ENCODE peak calls at places on chromosomes 5 and 9, in eight cellular contexts. V is HEK293T; B is activated T-cell treated with anti-CD3 and anti-CD28 coated beads, Interleukin-2, amount 50 U/mL, for 24 hours; F is stimulated activated CD8-positive, alpha-beta memory T cell treated with anti-CD3 and anti-CD28 coated beads, Interleukin-4, amount 100 ng/mL, for 48 hours; H is NCI-H2029; P is left colon; E is esophagus squamous epithelium; O is HuH-7. D is an unnamed sample.
A peak's percentile ranks its signal among the peaks of the same experiment; 100 is the strongest.

GRCh38 chr5:140108093-140109049 is 5.5 kb upstream of the PURA start:
- DNase-seq in H (no peak), B (peak; percentile 43), E (no peak), P (peak; percentile 58), O (peak; percentile 74), F (peak; percentile 55), V (peak; percentile 28), D (no peak)

GRCh38 chr9:122394265-122395242 is 23.7 kb downstream of the PTGS1 start:
- DNase-seq in H (no peak), B (no peak), P (no peak), E (no peak), F (no peak), V (peak; percentile 4), O (no peak), D (no peak)

GRCh38 chr5:141507387-141508091 is 18.7 kb downstream of the PCDHGC5 start:
- DNase-seq in F (no peak), V (no peak), O (no peak), B (no peak), E (no peak), H (no peak), P (no peak), D (no peak)

GRCh38 chr9:4837768-4838546 is 45.2 kb downstream of the RCL1 start:
- DNase-seq in F (no peak), O (no peak), B (no peak), H (no peak), P (no peak), V (no peak), E (no peak), D (no peak)

GRCh38 chr5:138588013-138588788 is 13.0 kb upstream of the HSPA9 start:
- DNase-seq in F (no peak), B (no peak), H (no peak), V (no peak), E (no peak), O (no peak), P (no peak), D (no peak)

GRCh38 chr5:124922255-124922975 is 176.0 kb upstream of the ZNF608 start:
- DNase-seq in B (no peak), H (peak; percentile 14), V (no peak), E (no peak), F (no peak), P (no peak), O (no peak), D (no peak)

GRCh38 chr5:93620487-93621339 is 37.7 kb downstream of the NR2F1 start:
- DNase-seq in F (peak; percentile 70), O (peak; percentile 80), B (peak; percentile 68), H (peak; percentile 76), V (peak; percentile 78), E (no peak), P (peak; percentile 77), D (peak; percentile 41)

GRCh38 chr5:94314507-94315170 is 303.8 kb downstream of the KIAA0825 start:
- DNase-seq in F (no peak), E (no peak), P (no peak), O (no peak), V (no peak), H (no peak), B (no peak), D (no peak)

GRCh38 chr5:122151640-122152039 is 22.3 kb downstream of the ZNF474 start:
- DNase-seq in P (no peak), E (no peak), F (no peak), H (no peak), V (no peak), B (no peak), O (no peak), D (no peak)

GRCh38 chr5:77163453-77163852 is 47.0 kb upstream of the PDE8B start:
- DNase-seq in P (no peak), H (no peak), F (no peak), E (no peak), V (no peak), B (no peak), O (no peak), D (no peak)

GRCh38 chr5:13350754-13351153 is 593.7 kb downstream of the DNAH5 start:
- DNase-seq in V (no peak), O (no peak), P (no peak), H (no peak), B (no peak), F (no peak), E (no peak), D (no peak)

GRCh38 chr9:26811106-26811505 is 81.5 kb downstream of the CAAP1 start:
- DNase-seq in V (no peak), E (no peak), B (no peak), P (no peak), F (no peak), H (no peak), O (no peak), D (no peak)

GRCh38 chr9:78557540-78557939 is 260.6 kb downstream of the PSAT1 start:
- DNase-seq in F (no peak), V (no peak), B (no peak), H (no peak), E (no peak), P (no peak), O (no peak), D (no peak)

GRCh38 chr5:73780297-73781080 is 154.5 kb downstream of the ARHGEF28 start:
- DNase-seq in V (no peak), H (no peak), O (peak; percentile 29), P (no peak), E (no peak), B (no peak), F (no peak), D (peak; percentile 30)

GRCh38 chr5:65121880-65122436 is 353.2 kb downstream of the CWC27 start:
- DNase-seq in H (no peak), B (no peak), V (no peak), F (peak; percentile 49), E (no peak), O (no peak), P (no peak), D (no peak)

GRCh38 chr5:766666-767431 is 17.7 kb downstream of the ZDHHC11B start:
- DNase-seq in O (no peak), P (no peak), E (no peak), V (no peak), H (no peak), F (peak; percentile 21), B (peak; percentile 27), D (no peak)

GRCh38 chr5:145464194-145464593 is 370.9 kb downstream of the PRELID2 start:
- DNase-seq in V (no peak), H (no peak), P (no peak), B (no peak), E (no peak), O (no peak), F (no peak), D (no peak)

GRCh38 chr5:36177715-36178556 is 26.0 kb downstream of the SKP2 start:
- DNase-seq in H (no peak), E (no peak), V (peak; percentile 30), F (no peak), B (no peak), O (peak; percentile 32), P (no peak), D (no peak)

GRCh38 chr9:136386018-136386417 is 12.5 kb upstream of the CARD9 start:
- DNase-seq in F (no peak), H (no peak), E (no peak), P (no peak), V (no peak), O (no peak), B (no peak), D (no peak)

GRCh38 chr9:19934301-19934868 is 145.5 kb upstream of the SLC24A2 start:
- DNase-seq in P (peak; percentile 24), O (no peak), V (no peak), F (no peak), H (no peak), B (peak; percentile 39), E (no peak), D (no peak)

GRCh38 chr5:87541033-87541432 is 128.3 kb upstream of the CCNH start:
- DNase-seq in B (no peak), V (peak; percentile 7), O (no peak), P (peak; percentile 62), E (no peak), H (peak; percentile 59), F (no peak), D (peak; percentile 46)

GRCh38 chr5:74294231-74294705 is 346.3 kb downstream of the ENC1 start:
- DNase-seq in V (no peak), P (no peak), F (no peak), H (no peak), O (no peak), B (no peak), E (no peak), D (no peak)

GRCh38 chr9:27131731-27132130 is 22.7 kb downstream of the TEK start:
- DNase-seq in E (no peak), O (no peak), V (no peak), P (no peak), H (no peak), F (no peak), B (no peak), D (no peak)

GRCh38 chr9:123923884-123924283 is 6.0 kb downstream of the DENND1A start:
- DNase-seq in P (no peak), B (no peak), O (no peak), H (no peak), F (no peak), V (no peak), E (no peak), D (no peak)

GRCh38 chr5:98872679-98873078 is 56.1 kb downstream of the CHD1 start:
- DNase-seq in E (no peak), O (no peak), P (no peak), H (no peak), B (no peak), V (no peak), F (no peak), D (no peak)

GRCh38 chr5:146878471-146879172 is at the start of gene PPP2R2B:
- DNase-seq in B (peak; percentile 67), V (peak; percentile 14), P (peak; percentile 9), E (no peak), F (peak; percentile 53), O (peak; percentile 61), H (peak; percentile 35), D (no peak)

GRCh38 chr9:100473271-100474081 is 527 bp downstream of the TMEFF1 start:
- DNase-seq in B (peak; percentile 59), O (peak; percentile 46), P (peak; percentile 17), H (peak; percentile 33), F (peak; percentile 52), V (peak; percentile 55), E (no peak), D (no peak)

GRCh38 chr5:54390015-54390414 is 65.5 kb upstream of the HSPB3 start:
- DNase-seq in B (no peak), H (peak; percentile 87), O (no peak), F (no peak), P (peak; percentile 50), E (no peak), V (peak; percentile 76), D (peak; percentile 76)

GRCh38 chr9:113625456-113625855 is 161.9 kb downstream of the RGS3 start:
- DNase-seq in P (no peak), F (no peak), E (no peak), V (no peak), H (no peak), O (no peak), B (no peak), D (no peak)

GRCh38 chr5:75050415-75050814 is 1.9 kb downstream of the GCNT4 start:
- DNase-seq in F (peak; percentile 44), O (peak; percentile 56), B (peak; percentile 46), P (no peak), E (no peak), H (no peak), V (peak; percentile 58), D (no peak)

GRCh38 chr5:132363431-132364112 is 5.9 kb upstream of the SLC22A5 start:
- DNase-seq in P (no peak), V (no peak), E (no peak), O (no peak), H (peak; percentile 7), B (no peak), F (no peak), D (peak; percentile 76)

GRCh38 chr5:150411245-150411979 is 1.3 kb downstream of the CD74 start:
- DNase-seq in F (peak; percentile 74), H (no peak), O (no peak), V (peak; percentile 37), P (peak; percentile 67), B (peak; percentile 72), E (no peak), D (no peak)

GRCh38 chr9:19471737-19472648 is 63.2 kb downstream of the ACER2 start:
- DNase-seq in P (peak; percentile 43), V (peak; percentile 89), B (peak; percentile 69), E (no peak), F (peak; percentile 73), O (peak; percentile 67), H (no peak), D (no peak)

GRCh38 chr9:112043423-112043822 is 131.7 kb downstream of the SUSD1 start:
- DNase-seq in B (no peak), F (no peak), V (no peak), O (no peak), E (no peak), P (no peak), H (no peak), D (no peak)